ENCODE peak calls at places on chromosome 3, in seven cellular contexts. X is hepatocyte; N is stimulated activated CD4-positive, alpha-beta T cell treated with anti-CD3 and anti-CD28 coated beads, Interleukin-2, amount 100 ng/mL, for 48 hours; F is germinal center; U is AG04450; E is AG04449; A is HEK293T. H is an unnamed sample.

GRCh38 chr3:155485897-155486296 is 192.4 kb upstream of the STRIT1 start:
- DNase-seq in E (no peak), F (no peak), U (no peak), X (no peak), N (no peak), A (no peak), H (no peak)

GRCh38 chr3:172869356-172869755 is 118.8 kb downstream of the ECT2 start:
- DNase-seq in E (no peak), A (no peak), F (no peak), U (no peak), X (peak; percentile 30), N (no peak), H (no peak)

GRCh38 chr3:32685604-32686185 is 707 bp downstream of the CNOT10 start:
- DNase-seq in E (no peak), X (no peak), U (no peak), F (no peak), N (no peak), A (no peak), H (no peak)

GRCh38 chr3:11001020-11001657 is 8.6 kb downstream of the SLC6A1 start:
- DNase-seq in A (no peak), N (no peak), U (no peak), X (peak; percentile 62), E (no peak), F (no peak), H (no peak)

GRCh38 chr3:123750659-123751420 is 133.3 kb downstream of the MYLK start:
- DNase-seq in N (no peak), U (peak; percentile 88), X (peak; percentile 45), E (no peak), F (no peak), A (no peak), H (no peak)

GRCh38 chr3:155428558-155428957 is 135.1 kb upstream of the STRIT1 start:
- DNase-seq in X (no peak), F (no peak), N (no peak), U (peak; percentile 4), E (peak; percentile 9), A (no peak), H (no peak)

GRCh38 chr3:60755094-60755493 is 496.2 kb downstream of the FHIT start:
- DNase-seq in F (no peak), U (no peak), N (no peak), A (peak; percentile 63), X (no peak), E (no peak), H (no peak)

GRCh38 chr3:140863481-140864084 is 78.1 kb upstream of the SLC25A36 start:
- DNase-seq in U (no peak), X (peak; percentile 82), F (peak; percentile 20), N (peak; percentile 55), A (peak; percentile 67), E (peak; percentile 3), H (peak; percentile 30)

GRCh38 chr3:112038863-112039262 is 4.3 kb downstream of the TMPRSS7 start:
- DNase-seq in U (no peak), E (no peak), A (no peak), F (peak; percentile 31), N (no peak), X (no peak), H (no peak)

GRCh38 chr3:141452045-141452444 is 34.8 kb upstream of the RASA2 start:
- DNase-seq in A (no peak), F (peak; percentile 71), U (no peak), E (no peak), X (peak; percentile 66), N (no peak), H (peak; percentile 55)

GRCh38 chr3:195806211-195806915 is 5.4 kb downstream of the MUC4 start:
- DNase-seq in N (no peak), E (no peak), U (no peak), A (no peak), F (no peak), X (peak; percentile 12), H (no peak)

H was measured in GM13977.